ENCODE peak calls at places on chromosome 20, in five cellular contexts. One of them, this sample, is unnamed.

GRCh38 chr20:51500311-51500710 is 42.2 kb downstream of the NFATC2 start:
- DNase-seq in aorta: no peak
- DNase-seq in CD4-positive, alpha-beta memory T cell: peak; percentile 61
- DNase-seq in hepatocyte: no peak
- DNase-seq in NT2/D1: no peak
- DNase-seq in this sample: peak; percentile 66

GRCh38 chr20:18496042-18496441 is 983 bp downstream of the RBBP9 start:
- DNase-seq in CD4-positive, alpha-beta memory T cell: no peak
- DNase-seq in hepatocyte: peak; percentile 11
- DNase-seq in NT2/D1: no peak
- DNase-seq in aorta: no peak
- DNase-seq in this sample: no peak

GRCh38 chr20:46648903-46649649 is 2.2 kb downstream of the SLC13A3 start:
- DNase-seq in aorta: no peak
- DNase-seq in hepatocyte: no peak
- DNase-seq in NT2/D1: no peak
- DNase-seq in CD4-positive, alpha-beta memory T cell: no peak
- DNase-seq in this sample: no peak

GRCh38 chr20:60851826-60852704 is 400.0 kb upstream of the CDH4 start:
- DNase-seq in CD4-positive, alpha-beta memory T cell: no peak
- DNase-seq in NT2/D1: peak; percentile 39
- DNase-seq in aorta: no peak
- DNase-seq in hepatocyte: peak; percentile 51
- DNase-seq in this sample: no peak

GRCh38 chr20:50724851-50725721 is 6.3 kb upstream of the PARD6B start:
- DNase-seq in CD4-positive, alpha-beta memory T cell: no peak
- DNase-seq in hepatocyte: peak; percentile 94
- DNase-seq in NT2/D1: no peak
- DNase-seq in aorta: peak; percentile 94
- DNase-seq in this sample: no peak

GRCh38 chr20:17960927-17961599 is 7.5 kb downstream of the SNX5 start:
- DNase-seq in CD4-positive, alpha-beta memory T cell: no peak
- DNase-seq in hepatocyte: no peak
- DNase-seq in aorta: no peak
- DNase-seq in NT2/D1: no peak
- DNase-seq in this sample: no peak

GRCh38 chr20:23265226-23265625 is 85.4 kb upstream of the NXT1 start:
- DNase-seq in aorta: no peak
- DNase-seq in CD4-positive, alpha-beta memory T cell: no peak
- DNase-seq in NT2/D1: no peak
- DNase-seq in hepatocyte: no peak
- DNase-seq in this sample: no peak

GRCh38 chr20:10629946-10630345 is 43.9 kb downstream of the JAG1 start:
- DNase-seq in aorta: no peak
- DNase-seq in CD4-positive, alpha-beta memory T cell: no peak
- DNase-seq in NT2/D1: no peak
- DNase-seq in hepatocyte: no peak
- DNase-seq in this sample: no peak

GRCh38 chr20:1622450-1622849 is 2.6 kb upstream of the SIRPB1 start:
- DNase-seq in hepatocyte: peak; percentile 1
- DNase-seq in NT2/D1: no peak
- DNase-seq in CD4-positive, alpha-beta memory T cell: peak; percentile 27
- DNase-seq in aorta: no peak
- DNase-seq in this sample: no peak

GRCh38 chr20:1618954-1619550 is 757 bp downstream of the SIRPB1 start:
- DNase-seq in CD4-positive, alpha-beta memory T cell: no peak
- DNase-seq in aorta: no peak
- DNase-seq in NT2/D1: no peak
- DNase-seq in hepatocyte: peak; percentile 0
- DNase-seq in this sample: no peak

GRCh38 chr20:1617055-1617454 is 2.8 kb downstream of the SIRPB1 start:
- DNase-seq in NT2/D1: no peak
- DNase-seq in aorta: no peak
- DNase-seq in CD4-positive, alpha-beta memory T cell: no peak
- DNase-seq in hepatocyte: no peak
- DNase-seq in this sample: no peak

GRCh38 chr20:1619861-1620444 is at the start of gene SIRPB1:
- DNase-seq in NT2/D1: no peak
- DNase-seq in hepatocyte: peak; percentile 2
- DNase-seq in aorta: no peak
- DNase-seq in CD4-positive, alpha-beta memory T cell: no peak
- DNase-seq in this sample: no peak

GRCh38 chr20:1618479-1618878 is 1.3 kb downstream of the SIRPB1 start:
- DNase-seq in CD4-positive, alpha-beta memory T cell: no peak
- DNase-seq in hepatocyte: peak; percentile 0
- DNase-seq in NT2/D1: no peak
- DNase-seq in aorta: no peak
- DNase-seq in this sample: no peak
- H3K4me3 ChIP-seq in CD4-positive, alpha-beta memory T cell: no peak overlapping the region
- H3K4me3 ChIP-seq in hepatocyte: no peak overlapping the region
- H3K4me3 ChIP-seq in NT2/D1: no peak overlapping the region
- H3K4me3 ChIP-seq in aorta: no peak overlapping the region
- H3K4me3 ChIP-seq in this sample: no peak overlapping the region

GRCh38 chr20:21336455-21337151 is 33.5 kb downstream of the XRN2 start:
- DNase-seq in CD4-positive, alpha-beta memory T cell: no peak
- DNase-seq in aorta: no peak
- DNase-seq in NT2/D1: no peak
- DNase-seq in hepatocyte: no peak
- DNase-seq in this sample: no peak

GRCh38 chr20:21338291-21338690 is 35.2 kb downstream of the XRN2 start:
- DNase-seq in aorta: no peak
- DNase-seq in hepatocyte: no peak
- DNase-seq in NT2/D1: no peak
- DNase-seq in CD4-positive, alpha-beta memory T cell: no peak
- DNase-seq in this sample: no peak

GRCh38 chr20:21342656-21343345 is 39.7 kb downstream of the XRN2 start:
- DNase-seq in CD4-positive, alpha-beta memory T cell: no peak
- DNase-seq in aorta: no peak
- DNase-seq in NT2/D1: no peak
- DNase-seq in hepatocyte: no peak
- DNase-seq in this sample: no peak

GRCh38 chr20:21340991-21341722 is 38.0 kb downstream of the XRN2 start:
- DNase-seq in aorta: no peak
- DNase-seq in CD4-positive, alpha-beta memory T cell: no peak
- DNase-seq in NT2/D1: peak; percentile 11
- DNase-seq in hepatocyte: no peak
- DNase-seq in this sample: no peak

GRCh38 chr20:21339499-21339898 is 36.4 kb downstream of the XRN2 start:
- DNase-seq in CD4-positive, alpha-beta memory T cell: no peak
- DNase-seq in aorta: no peak
- DNase-seq in hepatocyte: peak; percentile 9
- DNase-seq in NT2/D1: no peak
- DNase-seq in this sample: no peak
- H3K36me3 ChIP-seq in CD4-positive, alpha-beta memory T cell: peaks cover 53% of the 10 kb centered on the region
- H3K36me3 ChIP-seq in aorta: peaks cover 10% of the 10 kb centered on the region
- H3K36me3 ChIP-seq in hepatocyte: no peaks in the 10 kb centered on the region
- H3K36me3 ChIP-seq in NT2/D1: peaks cover 86% of the 10 kb centered on the region
- H3K36me3 ChIP-seq in this sample: peaks cover 10% of the 10 kb centered on the region

DNA sequence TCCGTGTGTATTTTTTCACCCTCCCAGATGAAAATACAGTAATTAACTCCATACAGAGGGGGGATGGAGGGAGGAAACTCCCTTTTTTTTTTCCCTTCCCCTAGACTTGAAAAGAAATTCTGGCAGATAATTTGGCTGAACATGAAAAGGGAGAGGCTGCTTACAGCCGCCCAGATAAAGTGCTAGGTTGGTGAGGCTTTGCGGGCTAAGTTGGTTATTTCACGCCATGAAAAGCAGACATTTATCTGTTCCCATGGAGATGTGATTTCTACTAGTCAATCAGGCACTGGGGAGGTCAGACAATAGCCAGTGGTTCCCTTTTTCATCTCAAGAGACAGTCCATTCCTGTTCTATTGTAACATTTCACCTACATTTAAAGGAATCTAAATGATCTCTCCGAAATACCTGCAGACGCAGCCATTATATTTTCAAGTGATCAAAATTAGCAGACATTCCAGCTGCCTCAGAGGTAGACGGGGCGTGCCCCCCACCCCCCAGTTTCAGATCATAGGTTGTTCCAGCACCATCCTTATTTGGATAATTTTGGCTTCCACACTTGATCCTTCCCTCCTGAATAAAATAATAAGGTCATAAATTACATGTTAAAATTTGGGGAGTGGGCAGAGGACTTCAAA is 143.9 kb upstream of the ZNF217 start:
- DNase-seq in hepatocyte: no peak
- DNase-seq in NT2/D1: no peak
- DNase-seq in aorta: no peak
- DNase-seq in CD4-positive, alpha-beta memory T cell: no peak
- DNase-seq in this sample: no peak
- H3K4me3 ChIP-seq in hepatocyte: no peak overlapping the region
- H3K4me3 ChIP-seq in NT2/D1: no peak overlapping the region
- H3K4me3 ChIP-seq in aorta: no peak overlapping the region
- H3K4me3 ChIP-seq in CD4-positive, alpha-beta memory T cell: no peak overlapping the region
- H3K4me3 ChIP-seq in this sample: peak overlapping the region; percentile 12

GRCh38 chr20:36800410-36800809 is 26.8 kb upstream of the DSN1 start:
- DNase-seq in CD4-positive, alpha-beta memory T cell: no peak
- DNase-seq in NT2/D1: no peak
- DNase-seq in hepatocyte: no peak
- DNase-seq in aorta: no peak
- DNase-seq in this sample: no peak
- H3K36me3 ChIP-seq in CD4-positive, alpha-beta memory T cell: no peaks in the 10 kb centered on the region
- H3K36me3 ChIP-seq in NT2/D1: peaks cover 81% of the 10 kb centered on the region
- H3K36me3 ChIP-seq in hepatocyte: no peaks in the 10 kb centered on the region
- H3K36me3 ChIP-seq in aorta: peaks cover 4% of the 10 kb centered on the region
- H3K36me3 ChIP-seq in this sample: peaks cover 20% of the 10 kb centered on the region

GRCh38 chr20:4548552-4548951 is 173.2 kb upstream of the PRND start:
- DNase-seq in NT2/D1: no peak
- DNase-seq in hepatocyte: no peak
- DNase-seq in CD4-positive, alpha-beta memory T cell: no peak
- DNase-seq in aorta: no peak
- DNase-seq in this sample: no peak
- H3K4me3 ChIP-seq in NT2/D1: no peak overlapping the region
- H3K4me3 ChIP-seq in hepatocyte: no peak overlapping the region
- H3K4me3 ChIP-seq in CD4-positive, alpha-beta memory T cell: no peak overlapping the region
- H3K4me3 ChIP-seq in aorta: no peak overlapping the region
- H3K4me3 ChIP-seq in this sample: no peak overlapping the region

DNA sequence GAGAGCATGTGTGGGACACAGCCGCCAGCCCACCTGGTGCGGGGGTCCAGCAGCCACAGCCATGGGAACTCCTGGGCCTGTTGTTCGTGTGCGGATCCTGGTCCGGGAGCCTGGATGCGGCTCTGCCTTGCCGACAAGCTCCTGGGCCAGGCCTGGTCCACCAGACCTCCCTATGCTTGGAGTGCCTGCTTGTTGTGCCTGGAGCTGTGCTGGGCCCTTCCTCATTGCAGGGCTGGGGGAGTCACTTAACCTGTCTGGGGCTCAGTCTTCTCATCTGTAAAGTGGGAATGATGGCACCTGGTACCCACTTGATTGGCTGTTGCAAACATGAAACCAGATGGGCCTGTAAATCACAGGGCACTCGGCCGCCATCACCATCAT is 2.6 kb upstream of the OSBPL2 start:
- DNase-seq in aorta: no peak
- DNase-seq in CD4-positive, alpha-beta memory T cell: no peak
- DNase-seq in hepatocyte: no peak
- DNase-seq in NT2/D1: no peak
- DNase-seq in this sample: no peak
- H3K36me3 ChIP-seq in aorta: no peaks in the 10 kb centered on the region
- H3K36me3 ChIP-seq in CD4-positive, alpha-beta memory T cell: no peaks in the 10 kb centered on the region
- H3K36me3 ChIP-seq in hepatocyte: no peaks in the 10 kb centered on the region
- H3K36me3 ChIP-seq in NT2/D1: peaks cover 1% of the 10 kb centered on the region
- H3K36me3 ChIP-seq in this sample: no peaks in the 10 kb centered on the region

GRCh38 chr20:13205402-13205801 is 15.7 kb upstream of the ISM1 start:
- DNase-seq in hepatocyte: no peak
- DNase-seq in CD4-positive, alpha-beta memory T cell: no peak
- DNase-seq in aorta: no peak
- DNase-seq in NT2/D1: no peak
- DNase-seq in this sample: no peak
- H3K4me3 ChIP-seq in hepatocyte: no peak overlapping the region
- H3K4me3 ChIP-seq in CD4-positive, alpha-beta memory T cell: no peak overlapping the region
- H3K4me3 ChIP-seq in aorta: no peak overlapping the region
- H3K4me3 ChIP-seq in NT2/D1: no peak overlapping the region
- H3K4me3 ChIP-seq in this sample: no peak overlapping the region

GRCh38 chr20:49148601-49149000 is 39.5 kb downstream of the STAU1 start:
- DNase-seq in CD4-positive, alpha-beta memory T cell: no peak
- DNase-seq in hepatocyte: no peak
- DNase-seq in NT2/D1: no peak
- DNase-seq in aorta: no peak
- DNase-seq in this sample: no peak

GRCh38 chr20:49151437-49151836 is 36.7 kb downstream of the STAU1 start:
- DNase-seq in NT2/D1: no peak
- DNase-seq in CD4-positive, alpha-beta memory T cell: no peak
- DNase-seq in aorta: no peak
- DNase-seq in hepatocyte: no peak
- DNase-seq in this sample: no peak

GRCh38 chr20:49147269-49147668 is 40.9 kb downstream of the STAU1 start:
- DNase-seq in NT2/D1: no peak
- DNase-seq in CD4-positive, alpha-beta memory T cell: no peak
- DNase-seq in aorta: no peak
- DNase-seq in hepatocyte: no peak
- DNase-seq in this sample: no peak

GRCh38 chr20:49149281-49150045 is 38.7 kb downstream of the STAU1 start:
- DNase-seq in CD4-positive, alpha-beta memory T cell: no peak
- DNase-seq in aorta: no peak
- DNase-seq in hepatocyte: no peak
- DNase-seq in NT2/D1: no peak
- DNase-seq in this sample: no peak

DNA sequence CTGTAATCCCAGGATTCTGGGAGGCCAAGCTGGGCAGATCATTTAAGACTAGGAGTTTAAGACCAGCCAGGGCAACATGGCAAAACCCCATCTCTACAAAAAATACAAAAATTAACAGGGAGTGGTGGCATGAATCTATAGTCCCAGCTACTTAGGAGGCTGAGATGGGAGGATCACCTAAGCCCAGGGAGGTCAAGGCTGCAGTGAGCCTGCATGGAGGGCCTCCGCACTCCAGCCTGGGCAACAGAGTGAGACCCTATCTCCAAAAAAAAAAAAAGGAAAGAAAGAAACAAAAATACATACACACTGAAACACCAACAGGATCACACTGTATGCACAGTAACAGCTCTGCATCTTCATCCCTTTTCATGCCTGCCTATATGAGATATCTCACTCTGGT is 41.7 kb downstream of the STAU1 start:
- DNase-seq in CD4-positive, alpha-beta memory T cell: no peak
- DNase-seq in aorta: no peak
- DNase-seq in hepatocyte: no peak
- DNase-seq in NT2/D1: no peak
- DNase-seq in this sample: no peak
- H3K36me3 ChIP-seq in CD4-positive, alpha-beta memory T cell: peaks cover 32% of the 10 kb centered on the region
- H3K36me3 ChIP-seq in aorta: no peaks in the 10 kb centered on the region
- H3K36me3 ChIP-seq in hepatocyte: no peaks in the 10 kb centered on the region
- H3K36me3 ChIP-seq in NT2/D1: peaks cover 72% of the 10 kb centered on the region
- H3K36me3 ChIP-seq in this sample: peaks cover 14% of the 10 kb centered on the region

DNA sequence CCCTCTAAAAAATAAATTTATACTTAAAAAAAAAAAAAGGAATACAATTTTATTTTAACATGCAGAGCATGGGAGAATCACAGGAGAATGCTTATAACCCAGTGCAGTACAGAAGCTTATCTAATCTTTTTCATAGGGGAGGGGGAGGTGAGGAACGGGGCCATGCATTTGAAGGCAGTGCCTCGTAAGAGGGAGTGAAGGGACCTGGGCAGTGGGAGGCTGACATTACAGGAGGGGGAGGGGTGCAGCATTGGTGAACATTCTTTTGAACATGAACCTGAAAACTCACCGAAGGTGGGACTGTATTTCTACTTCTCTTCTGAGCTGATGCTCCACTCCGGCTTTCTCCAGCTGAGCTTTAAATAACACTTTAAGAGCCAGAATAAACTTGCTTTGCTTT is 9.3 kb downstream of the AURKA start:
- DNase-seq in NT2/D1: no peak
- DNase-seq in CD4-positive, alpha-beta memory T cell: no peak
- DNase-seq in aorta: no peak
- DNase-seq in hepatocyte: no peak
- DNase-seq in this sample: no peak
- H3K4me3 ChIP-seq in NT2/D1: no peak overlapping the region
- H3K4me3 ChIP-seq in CD4-positive, alpha-beta memory T cell: no peak overlapping the region
- H3K4me3 ChIP-seq in aorta: no peak overlapping the region
- H3K4me3 ChIP-seq in hepatocyte: no peak overlapping the region
- H3K4me3 ChIP-seq in this sample: no peak overlapping the region